ENCODE peak calls at places on chromosomes 3 and 15, in eight cellular contexts. B, D, I, J, K, Q, P and F are unnamed samples. For H3K27me3, the result is how much of the 10 kb centered on the place peaks cover.

GRCh38 chr15:67723294-67724024 is 101.8 kb upstream of the SKOR1 start:
- DNase-seq in B (no peak), D (no peak), I (no peak), J (no peak), K (no peak), Q (no peak), P (no peak), F (no peak)

GRCh38 chr3:148466143-148466542 is 231.6 kb upstream of the AGTR1 start:
- DNase-seq in B (no peak), D (no peak), I (no peak), J (no peak), K (no peak), Q (peak), P (no peak), F (no peak)

GRCh38 chr15:81282911-81283310 is 41.0 kb downstream of the STARD5 start:
- DNase-seq in B (no peak), D (no peak), I (no peak), J (no peak), K (no peak), Q (no peak), P (no peak), F (no peak)

GRCh38 chr3:141875893-141876380 is 506 bp upstream of the ATP1B3 start:
- DNase-seq in B (no peak), D (peak), I (no peak), J (peak), K (no peak), Q (peak), P (peak), F (no peak)

GRCh38 chr3:85141-85540 is 111.4 kb upstream of the CHL1 start:
- DNase-seq in B (no peak), D (no peak), I (no peak), J (no peak), K (no peak), Q (no peak), P (no peak), F (no peak)

GRCh38 chr15:51094606-51095569 is at the start of gene TNFAIP8L3:
- DNase-seq in B (peak), D (no peak), I (peak), J (no peak), K (no peak), Q (no peak), P (peak), F (no peak)

GRCh38 chr15:57363661-57364060 is 12.6 kb upstream of the CGNL1 start:
- DNase-seq in B (no peak), D (no peak), I (no peak), J (no peak), K (no peak), Q (no peak), P (no peak), F (no peak)

GRCh38 chr3:33883538-33884203 is 85.2 kb downstream of the PDCD6IP start:
- DNase-seq in B (peak), D (no peak), I (peak), J (no peak), K (no peak), Q (peak), P (no peak), F (no peak)

GRCh38 chr3:85835857-85836470 is 877.2 kb downstream of the CADM2 start:
- DNase-seq in B (no peak), D (no peak), I (no peak), J (no peak), K (no peak), Q (no peak), P (no peak), F (no peak)

GRCh38 chr3:138137901-138138300 is 5.7 kb upstream of the A4GNT start:
- DNase-seq in B (no peak), D (no peak), I (no peak), J (no peak), K (no peak), Q (no peak), P (no peak), F (no peak)

GRCh38 chr3:5276953-5277352 is 89.4 kb downstream of the EDEM1 start:
- DNase-seq in B (no peak), D (no peak), I (no peak), J (no peak), K (no peak), Q (no peak), P (no peak), F (no peak)

GRCh38 chr15:47950447-47950846 is 170.3 kb upstream of the SLC24A5 start:
- DNase-seq in B (no peak), D (no peak), I (no peak), J (no peak), K (no peak), Q (no peak), P (no peak), F (no peak)

GRCh38 chr15:47949815-47950214 is 171.0 kb upstream of the SLC24A5 start:
- DNase-seq in B (no peak), D (no peak), I (no peak), J (no peak), K (no peak), Q (no peak), P (no peak), F (no peak)

GRCh38 chr15:47945869-47946666 is 174.7 kb upstream of the SLC24A5 start:
- DNase-seq in B (no peak), D (no peak), I (no peak), J (no peak), K (no peak), Q (no peak), P (no peak), F (no peak)

DNA sequence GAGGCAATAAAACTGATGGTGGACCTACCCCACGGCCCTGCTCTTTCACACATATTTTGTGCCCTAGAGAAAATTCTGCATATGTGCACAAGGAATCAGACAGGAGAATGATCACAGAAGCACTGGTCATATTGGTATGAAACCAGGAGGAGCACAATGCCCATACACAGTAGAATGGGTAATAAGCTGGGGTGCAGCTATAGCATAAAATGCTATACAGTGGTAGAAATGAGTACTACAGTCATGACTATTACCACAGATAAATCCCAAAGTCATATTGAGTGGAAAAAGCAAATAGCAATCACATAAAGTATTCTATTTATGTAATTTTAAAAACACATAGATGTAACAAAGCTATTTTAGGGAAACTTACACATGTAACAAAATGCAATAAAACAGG is 175.9 kb upstream of the SLC24A5 start:
- DNase-seq in B (no peak), D (no peak), I (no peak), J (no peak), K (no peak), Q (no peak), P (no peak), F (no peak)
- TF ChIP-seq CTCF in B (no peak), D (no peak), I (no peak), J (no peak), K (no peak), Q (no peak), P (no peak), F (no peak)

GRCh38 chr3:43910750-43911149 is 220.0 kb downstream of the ABHD5 start:
- DNase-seq in B (no peak), D (no peak), I (no peak), J (no peak), K (no peak), Q (no peak), P (no peak), F (no peak)
- H3K4me3 ChIP-seq in B (no peak), D (no peak), I (no peak), J (no peak), K (no peak), Q (no peak), P (no peak), F (no peak)

DNA sequence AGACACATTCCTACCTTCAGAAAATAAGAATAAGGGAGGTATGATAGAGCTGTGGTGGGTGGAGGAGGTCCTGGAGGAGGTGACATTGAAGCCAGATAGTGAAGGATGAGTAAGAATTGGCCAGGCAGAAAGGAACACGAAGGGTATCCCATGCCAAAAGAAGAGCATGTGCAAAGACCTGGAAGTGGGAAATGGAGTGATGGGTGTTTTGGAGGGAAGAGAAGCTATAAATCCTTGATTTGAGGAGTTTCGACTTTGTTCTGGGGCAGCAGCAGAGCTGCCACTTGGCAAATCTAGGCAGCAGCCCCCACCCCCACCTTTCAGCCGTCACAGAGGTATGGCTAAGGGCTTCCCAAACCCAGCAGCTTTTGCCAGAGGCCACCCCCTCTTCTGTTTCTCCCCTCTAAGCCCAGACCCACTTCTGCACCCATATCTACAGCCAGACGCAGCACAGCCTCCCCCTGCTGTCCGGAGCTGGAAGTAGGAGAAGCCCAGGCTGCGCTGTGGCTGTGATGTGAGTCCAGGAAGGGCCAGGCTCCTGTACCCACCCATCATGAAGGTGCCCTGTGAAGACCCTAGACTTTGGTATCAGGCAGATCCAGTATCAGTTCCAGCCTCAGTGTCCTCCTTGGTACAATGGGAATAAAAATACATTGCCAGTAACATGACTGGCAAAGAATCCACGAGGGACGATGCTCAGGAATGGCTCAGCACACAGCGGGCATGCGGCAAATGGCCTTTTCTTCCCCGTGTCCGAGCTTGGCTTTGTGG is 188.7 kb upstream of the LINGO1 start:
- DNase-seq in B (peak), D (no peak), I (peak), J (peak), K (no peak), Q (peak), P (peak), F (peak)
- H3K27me3 ChIP-seq in B (half or more), D (under half), I (under half), J (under half), K (under half), Q (under half), P (half or more), F (under half)

GRCh38 chr3:18443670-18444596 is 18.8 kb upstream of the SATB1 start:
- DNase-seq in B (no peak), D (peak), I (peak), J (peak), K (no peak), Q (no peak), P (peak), F (peak)

GRCh38 chr3:18446067-18446793 is 21.1 kb upstream of the SATB1 start:
- DNase-seq in B (no peak), D (no peak), I (no peak), J (no peak), K (no peak), Q (no peak), P (no peak), F (no peak)

GRCh38 chr3:18447720-18448119 is 22.6 kb upstream of the SATB1 start:
- DNase-seq in B (no peak), D (no peak), I (no peak), J (no peak), K (no peak), Q (no peak), P (no peak), F (no peak)

GRCh38 chr3:18444597-18445420 is 19.7 kb upstream of the SATB1 start:
- DNase-seq in B (peak), D (peak), I (peak), J (peak), K (no peak), Q (no peak), P (peak), F (peak)

GRCh38 chr3:18445421-18446066 is 20.4 kb upstream of the SATB1 start:
- DNase-seq in B (no peak), D (peak), I (peak), J (no peak), K (no peak), Q (no peak), P (no peak), F (peak)
- TF ChIP-seq CTCF in B (no peak), D (peak), I (peak), J (no peak), K (no peak), Q (no peak), P (no peak), F (no peak)

GRCh38 chr3:60064210-60065178 is 1014.7 kb upstream of the CFAP20DC start:
- DNase-seq in B (no peak), D (no peak), I (no peak), J (no peak), K (no peak), Q (peak), P (no peak), F (no peak)
- H3K4me3 ChIP-seq in B (no peak), D (no peak), I (no peak), J (no peak), K (no peak), Q (no peak), P (no peak), F (no peak)

DNA sequence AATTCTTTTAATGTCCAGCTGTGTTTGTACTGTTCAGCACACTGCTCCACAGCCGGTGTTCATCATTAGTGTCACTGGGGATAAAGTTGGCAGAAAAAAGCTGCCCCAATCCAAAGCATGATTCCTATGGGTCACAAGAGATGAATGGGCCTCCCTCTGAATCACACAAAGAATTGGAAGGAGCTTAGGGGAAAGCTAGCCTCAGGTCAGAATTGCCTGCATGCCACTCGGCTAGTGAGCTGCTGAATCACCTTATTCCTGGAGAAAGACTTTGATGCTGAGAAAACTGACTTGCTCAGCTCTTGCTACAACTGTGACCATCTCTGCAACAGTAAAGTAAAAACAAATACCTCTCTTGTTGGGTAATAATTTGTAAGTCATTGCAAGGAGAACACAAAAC is 3.5 kb downstream of the CCK start:
- DNase-seq in B (no peak), D (no peak), I (no peak), J (no peak), K (peak), Q (no peak), P (no peak), F (no peak)
- H3K27me3 ChIP-seq in B (under half), D (under half), I (half or more), J (under half), K (under half), Q (under half), P (half or more), F (under half)

GRCh38 chr3:50321844-50322385 is 630 bp downstream of the HYAL2 start:
- DNase-seq in B (peak), D (no peak), I (no peak), J (no peak), K (no peak), Q (no peak), P (no peak), F (no peak)
- TF ChIP-seq CTCF in B (peak), D (peak), I (peak), J (peak), K (peak), Q (peak), P (peak), F (peak)

GRCh38 chr15:31306426-31307269 is 20.0 kb upstream of the KLF13 start:
- DNase-seq in B (no peak), D (no peak), I (peak), J (no peak), K (no peak), Q (no peak), P (peak), F (no peak)
- H3K4me3 ChIP-seq in B (no peak), D (no peak), I (no peak), J (no peak), K (no peak), Q (no peak), P (peak), F (no peak)